ENCODE peak calls at places on chromosomes 2 and 18, in seven cellular contexts. One of them, this sample, is unnamed.

GRCh38 chr2:25103287-25103871 is 61.5 kb downstream of the EFR3B start:
- DNase-seq in breast epithelium: no peak
- DNase-seq in right atrium auricular region: no peak
- DNase-seq in epithelial cell of proximal tubule: no peak
- DNase-seq in brain microvascular endothelial cell: peak
- DNase-seq in stomach: no peak
- DNase-seq in pancreas: no peak
- DNase-seq in this sample: no peak

GRCh38 chr2:188701836-188702235 is 272.3 kb upstream of the COL3A1 start:
- DNase-seq in breast epithelium: no peak
- DNase-seq in right atrium auricular region: no peak
- DNase-seq in epithelial cell of proximal tubule: no peak
- DNase-seq in brain microvascular endothelial cell: peak
- DNase-seq in stomach: no peak
- DNase-seq in pancreas: no peak
- DNase-seq in this sample: no peak

GRCh38 chr2:204109681-204110080 is 173.1 kb downstream of the ICOS start:
- DNase-seq in breast epithelium: peak
- DNase-seq in right atrium auricular region: no peak
- DNase-seq in epithelial cell of proximal tubule: no peak
- DNase-seq in brain microvascular endothelial cell: no peak
- DNase-seq in stomach: no peak
- DNase-seq in pancreas: no peak
- DNase-seq in this sample: peak

GRCh38 chr2:30761226-30761625 is 46.0 kb downstream of the CAPN13 start:
- DNase-seq in breast epithelium: no peak
- DNase-seq in right atrium auricular region: no peak
- DNase-seq in epithelial cell of proximal tubule: no peak
- DNase-seq in brain microvascular endothelial cell: no peak
- DNase-seq in stomach: peak
- DNase-seq in pancreas: no peak
- DNase-seq in this sample: no peak

GRCh38 chr18:7755753-7756475 is 188.8 kb downstream of the PTPRM start:
- DNase-seq in breast epithelium: no peak
- DNase-seq in right atrium auricular region: no peak
- DNase-seq in epithelial cell of proximal tubule: no peak
- DNase-seq in brain microvascular endothelial cell: no peak
- DNase-seq in stomach: no peak
- DNase-seq in pancreas: no peak
- DNase-seq in this sample: no peak

GRCh38 chr2:153543639-153544071 is 65.1 kb upstream of the RPRM start:
- DNase-seq in breast epithelium: no peak
- DNase-seq in right atrium auricular region: no peak
- DNase-seq in epithelial cell of proximal tubule: peak
- DNase-seq in brain microvascular endothelial cell: no peak
- DNase-seq in stomach: no peak
- DNase-seq in pancreas: no peak
- DNase-seq in this sample: no peak

GRCh38 chr2:141105763-141106162 is 1025.1 kb downstream of the LRP1B start:
- DNase-seq in breast epithelium: no peak
- DNase-seq in right atrium auricular region: no peak
- DNase-seq in epithelial cell of proximal tubule: no peak
- DNase-seq in brain microvascular endothelial cell: no peak
- DNase-seq in stomach: no peak
- DNase-seq in pancreas: no peak
- DNase-seq in this sample: no peak

GRCh38 chr2:128026422-128027277 is 1.2 kb downstream of the SAP130 start:
- DNase-seq in breast epithelium: no peak
- DNase-seq in right atrium auricular region: no peak
- DNase-seq in epithelial cell of proximal tubule: no peak
- DNase-seq in brain microvascular endothelial cell: no peak
- DNase-seq in stomach: no peak
- DNase-seq in pancreas: no peak
- DNase-seq in this sample: no peak

GRCh38 chr2:230749111-230749510 is 36.5 kb downstream of the CAB39 start:
- DNase-seq in breast epithelium: no peak
- DNase-seq in right atrium auricular region: no peak
- DNase-seq in epithelial cell of proximal tubule: no peak
- DNase-seq in brain microvascular endothelial cell: peak
- DNase-seq in stomach: no peak
- DNase-seq in pancreas: no peak
- DNase-seq in this sample: no peak

GRCh38 chr18:69755856-69756496 is 191.7 kb downstream of the CD226 start:
- DNase-seq in breast epithelium: no peak
- DNase-seq in right atrium auricular region: no peak
- DNase-seq in epithelial cell of proximal tubule: no peak
- DNase-seq in brain microvascular endothelial cell: no peak
- DNase-seq in stomach: no peak
- DNase-seq in pancreas: no peak
- DNase-seq in this sample: no peak

GRCh38 chr2:56287974-56288373 is 104.2 kb downstream of the CCDC85A start:
- DNase-seq in breast epithelium: no peak
- DNase-seq in right atrium auricular region: no peak
- DNase-seq in epithelial cell of proximal tubule: no peak
- DNase-seq in brain microvascular endothelial cell: no peak
- DNase-seq in stomach: no peak
- DNase-seq in pancreas: no peak
- DNase-seq in this sample: no peak

GRCh38 chr2:161097157-161097556 is 63.1 kb upstream of the TANK start:
- DNase-seq in breast epithelium: no peak
- DNase-seq in right atrium auricular region: no peak
- DNase-seq in epithelial cell of proximal tubule: no peak
- DNase-seq in brain microvascular endothelial cell: no peak
- DNase-seq in stomach: no peak
- DNase-seq in pancreas: no peak
- DNase-seq in this sample: no peak

GRCh38 chr2:74440378-74441110 is 1.2 kb downstream of the RTKN start:
- DNase-seq in breast epithelium: peak
- DNase-seq in right atrium auricular region: peak
- DNase-seq in epithelial cell of proximal tubule: no peak
- DNase-seq in brain microvascular endothelial cell: peak
- DNase-seq in stomach: peak
- DNase-seq in pancreas: peak
- DNase-seq in this sample: no peak

GRCh38 chr2:218296200-218296599 is 3.9 kb upstream of the TMBIM1 start:
- DNase-seq in breast epithelium: no peak
- DNase-seq in right atrium auricular region: no peak
- DNase-seq in epithelial cell of proximal tubule: no peak
- DNase-seq in brain microvascular endothelial cell: no peak
- DNase-seq in stomach: no peak
- DNase-seq in pancreas: no peak
- DNase-seq in this sample: no peak

GRCh38 chr2:19574788-19575260 is 216.4 kb upstream of the OSR1 start:
- DNase-seq in breast epithelium: peak
- DNase-seq in right atrium auricular region: peak
- DNase-seq in epithelial cell of proximal tubule: no peak
- DNase-seq in brain microvascular endothelial cell: peak
- DNase-seq in stomach: no peak
- DNase-seq in pancreas: no peak
- DNase-seq in this sample: no peak

GRCh38 chr18:67310826-67311225 is 205.7 kb downstream of the DSEL start:
- DNase-seq in breast epithelium: no peak
- DNase-seq in right atrium auricular region: no peak
- DNase-seq in epithelial cell of proximal tubule: no peak
- DNase-seq in brain microvascular endothelial cell: peak
- DNase-seq in stomach: no peak
- DNase-seq in pancreas: no peak
- DNase-seq in this sample: no peak

GRCh38 chr18:10588975-10589374 is 63.1 kb downstream of the NAPG start:
- DNase-seq in breast epithelium: no peak
- DNase-seq in right atrium auricular region: no peak
- DNase-seq in epithelial cell of proximal tubule: no peak
- DNase-seq in brain microvascular endothelial cell: no peak
- DNase-seq in stomach: no peak
- DNase-seq in pancreas: no peak
- DNase-seq in this sample: no peak

GRCh38 chr2:28981620-28982371 is 698 bp downstream of the TOGARAM2 start:
- DNase-seq in breast epithelium: no peak
- DNase-seq in right atrium auricular region: no peak
- DNase-seq in epithelial cell of proximal tubule: no peak
- DNase-seq in brain microvascular endothelial cell: no peak
- DNase-seq in stomach: no peak
- DNase-seq in pancreas: no peak
- DNase-seq in this sample: no peak

GRCh38 chr18:5710235-5710634 is 166.4 kb upstream of the EPB41L3 start:
- DNase-seq in breast epithelium: no peak
- DNase-seq in right atrium auricular region: no peak
- DNase-seq in epithelial cell of proximal tubule: no peak
- DNase-seq in brain microvascular endothelial cell: no peak
- DNase-seq in stomach: no peak
- DNase-seq in pancreas: no peak
- DNase-seq in this sample: no peak

GRCh38 chr2:44912660-44913059 is 28.8 kb upstream of the SIX3 start:
- DNase-seq in breast epithelium: no peak
- DNase-seq in right atrium auricular region: no peak
- DNase-seq in epithelial cell of proximal tubule: no peak
- DNase-seq in brain microvascular endothelial cell: no peak
- DNase-seq in stomach: no peak
- DNase-seq in pancreas: no peak
- DNase-seq in this sample: no peak

GRCh38 chr18:21894619-21895367 is 154.2 kb downstream of the MIB1 start:
- DNase-seq in breast epithelium: no peak
- DNase-seq in right atrium auricular region: no peak
- DNase-seq in epithelial cell of proximal tubule: peak
- DNase-seq in brain microvascular endothelial cell: no peak
- DNase-seq in stomach: no peak
- DNase-seq in pancreas: peak
- DNase-seq in this sample: no peak

GRCh38 chr2:121242976-121243375 is 42.0 kb downstream of the TFCP2L1 start:
- DNase-seq in breast epithelium: no peak
- DNase-seq in right atrium auricular region: no peak
- DNase-seq in epithelial cell of proximal tubule: no peak
- DNase-seq in brain microvascular endothelial cell: no peak
- DNase-seq in stomach: no peak
- DNase-seq in pancreas: no peak
- DNase-seq in this sample: no peak

GRCh38 chr2:230258483-230258882 is 32.9 kb downstream of the SP140 start:
- DNase-seq in breast epithelium: no peak
- DNase-seq in right atrium auricular region: no peak
- DNase-seq in epithelial cell of proximal tubule: no peak
- DNase-seq in brain microvascular endothelial cell: no peak
- DNase-seq in stomach: no peak
- DNase-seq in pancreas: no peak
- DNase-seq in this sample: no peak

GRCh38 chr2:13682878-13683277 is 949.6 kb upstream of the LRATD1 start:
- DNase-seq in breast epithelium: no peak
- DNase-seq in right atrium auricular region: no peak
- DNase-seq in epithelial cell of proximal tubule: no peak
- DNase-seq in brain microvascular endothelial cell: peak
- DNase-seq in stomach: peak
- DNase-seq in pancreas: no peak
- DNase-seq in this sample: peak

GRCh38 chr2:11568436-11568835 is 34.6 kb downstream of the GREB1 start:
- DNase-seq in breast epithelium: no peak
- DNase-seq in right atrium auricular region: no peak
- DNase-seq in epithelial cell of proximal tubule: no peak
- DNase-seq in brain microvascular endothelial cell: no peak
- DNase-seq in stomach: no peak
- DNase-seq in pancreas: no peak
- DNase-seq in this sample: no peak

GRCh38 chr2:215982465-215982875 is 30.9 kb downstream of the MREG start:
- DNase-seq in breast epithelium: peak
- DNase-seq in right atrium auricular region: no peak
- DNase-seq in epithelial cell of proximal tubule: peak
- DNase-seq in brain microvascular endothelial cell: peak
- DNase-seq in stomach: peak
- DNase-seq in pancreas: peak
- DNase-seq in this sample: peak

GRCh38 chr2:241659150-241659739 is 21.8 kb downstream of the ATG4B start:
- DNase-seq in breast epithelium: no peak
- DNase-seq in right atrium auricular region: peak
- DNase-seq in epithelial cell of proximal tubule: no peak
- DNase-seq in brain microvascular endothelial cell: peak
- DNase-seq in stomach: peak
- DNase-seq in pancreas: peak
- DNase-seq in this sample: peak

GRCh38 chr2:63827749-63828148 is 13.9 kb upstream of the UGP2 start:
- DNase-seq in breast epithelium: no peak
- DNase-seq in right atrium auricular region: no peak
- DNase-seq in epithelial cell of proximal tubule: peak
- DNase-seq in brain microvascular endothelial cell: peak
- DNase-seq in stomach: no peak
- DNase-seq in pancreas: no peak
- DNase-seq in this sample: no peak

GRCh38 chr2:137173514-137173913 is 408.2 kb downstream of the THSD7B start:
- DNase-seq in breast epithelium: no peak
- DNase-seq in right atrium auricular region: no peak
- DNase-seq in epithelial cell of proximal tubule: no peak
- DNase-seq in brain microvascular endothelial cell: peak
- DNase-seq in stomach: no peak
- DNase-seq in pancreas: no peak
- DNase-seq in this sample: no peak
- TF ChIP-seq CTCF in breast epithelium: no peak
- TF ChIP-seq CTCF in right atrium auricular region: no peak
- TF ChIP-seq CTCF in epithelial cell of proximal tubule: peak
- TF ChIP-seq CTCF in brain microvascular endothelial cell: peak
- TF ChIP-seq CTCF in stomach: no peak
- TF ChIP-seq CTCF in pancreas: no peak
- TF ChIP-seq CTCF in this sample: no peak

GRCh38 chr2:68320118-68320641 is 431 bp upstream of the CNRIP1 start:
- DNase-seq in breast epithelium: no peak
- DNase-seq in right atrium auricular region: no peak
- DNase-seq in epithelial cell of proximal tubule: no peak
- DNase-seq in brain microvascular endothelial cell: no peak
- DNase-seq in stomach: no peak
- DNase-seq in pancreas: no peak
- DNase-seq in this sample: no peak
- H3K4me3 ChIP-seq in breast epithelium: peak
- H3K4me3 ChIP-seq in right atrium auricular region: peak
- H3K4me3 ChIP-seq in epithelial cell of proximal tubule: peak
- H3K4me3 ChIP-seq in brain microvascular endothelial cell: peak
- H3K4me3 ChIP-seq in stomach: peak
- H3K4me3 ChIP-seq in pancreas: no peak
- H3K4me3 ChIP-seq in this sample: no peak

GRCh38 chr2:111897924-111898702 is at the start of gene MERTK:
- DNase-seq in breast epithelium: peak
- DNase-seq in right atrium auricular region: peak
- DNase-seq in epithelial cell of proximal tubule: no peak
- DNase-seq in brain microvascular endothelial cell: no peak
- DNase-seq in stomach: peak
- DNase-seq in pancreas: peak
- DNase-seq in this sample: peak
- TF ChIP-seq CTCF in breast epithelium: peak
- TF ChIP-seq CTCF in right atrium auricular region: no peak
- TF ChIP-seq CTCF in epithelial cell of proximal tubule: peak
- TF ChIP-seq CTCF in brain microvascular endothelial cell: peak
- TF ChIP-seq CTCF in stomach: peak
- TF ChIP-seq CTCF in pancreas: peak
- TF ChIP-seq CTCF in this sample: peak

GRCh38 chr2:102736174-102736606 is 25.6 kb upstream of the TMEM182 start:
- DNase-seq in breast epithelium: no peak
- DNase-seq in right atrium auricular region: no peak
- DNase-seq in epithelial cell of proximal tubule: no peak
- DNase-seq in brain microvascular endothelial cell: peak
- DNase-seq in stomach: peak
- DNase-seq in pancreas: peak
- DNase-seq in this sample: no peak
- H3K4me3 ChIP-seq in breast epithelium: peak
- H3K4me3 ChIP-seq in right atrium auricular region: peak
- H3K4me3 ChIP-seq in epithelial cell of proximal tubule: peak
- H3K4me3 ChIP-seq in brain microvascular endothelial cell: peak
- H3K4me3 ChIP-seq in stomach: peak
- H3K4me3 ChIP-seq in pancreas: peak
- H3K4me3 ChIP-seq in this sample: peak

GRCh38 chr2:191870744-191871143 is 23.9 kb upstream of the CAVIN2 start:
- DNase-seq in breast epithelium: no peak
- DNase-seq in right atrium auricular region: no peak
- DNase-seq in epithelial cell of proximal tubule: no peak
- DNase-seq in brain microvascular endothelial cell: no peak
- DNase-seq in stomach: no peak
- DNase-seq in pancreas: no peak
- DNase-seq in this sample: no peak
- TF ChIP-seq CTCF in breast epithelium: no peak
- TF ChIP-seq CTCF in right atrium auricular region: no peak
- TF ChIP-seq CTCF in epithelial cell of proximal tubule: peak
- TF ChIP-seq CTCF in brain microvascular endothelial cell: peak
- TF ChIP-seq CTCF in stomach: no peak
- TF ChIP-seq CTCF in pancreas: no peak
- TF ChIP-seq CTCF in this sample: peak

This sample was measured in LNCaP clone FGC.